ENCODE peak calls at places on chromosomes 2 and 18, in four cellular contexts. One of them, this sample, is unnamed.

GRCh38 chr2:31980674-31981356 is 30.0 kb downstream of the MEMO1 start:
- DNase-seq in GM12878: peak; percentile 76
- DNase-seq in fibroblast of pulmonary artery: peak; percentile 61
- DNase-seq in astrocyte: peak; percentile 15
- DNase-seq in this sample: peak; percentile 81

GRCh38 chr2:234708091-234708683 is 211.3 kb upstream of the ARL4C start:
- DNase-seq in GM12878: no peak
- DNase-seq in fibroblast of pulmonary artery: no peak
- DNase-seq in astrocyte: no peak
- DNase-seq in this sample: no peak

GRCh38 chr2:165357758-165358157 is 111.7 kb upstream of the CSRNP3 start:
- DNase-seq in GM12878: peak; percentile 2
- DNase-seq in fibroblast of pulmonary artery: peak; percentile 70
- DNase-seq in astrocyte: peak; percentile 85
- DNase-seq in this sample: peak; percentile 43

GRCh38 chr2:172082944-172083718 is 2.2 kb upstream of the DLX1 start:
- DNase-seq in GM12878: no peak
- DNase-seq in fibroblast of pulmonary artery: no peak
- DNase-seq in astrocyte: no peak
- DNase-seq in this sample: no peak

GRCh38 chr2:144419218-144419617 is 100.7 kb downstream of the ZEB2 start:
- DNase-seq in GM12878: no peak
- DNase-seq in fibroblast of pulmonary artery: no peak
- DNase-seq in astrocyte: no peak
- DNase-seq in this sample: no peak

GRCh38 chr2:34365937-34366336 is 766.8 kb upstream of the FAM98A start:
- DNase-seq in GM12878: no peak
- DNase-seq in fibroblast of pulmonary artery: no peak
- DNase-seq in astrocyte: no peak
- DNase-seq in this sample: no peak

GRCh38 chr2:52269696-52270485 is 1238.0 kb upstream of the NRXN1 start:
- DNase-seq in GM12878: no peak
- DNase-seq in fibroblast of pulmonary artery: peak; percentile 71
- DNase-seq in astrocyte: peak; percentile 85
- DNase-seq in this sample: no peak

GRCh38 chr18:36078751-36079529 is 11.6 kb upstream of the RPRD1A start:
- DNase-seq in GM12878: no peak
- DNase-seq in fibroblast of pulmonary artery: peak; percentile 86
- DNase-seq in astrocyte: peak; percentile 82
- DNase-seq in this sample: no peak

GRCh38 chr2:135005753-135006152 is 41.5 kb downstream of the MAP3K19 start:
- DNase-seq in GM12878: no peak
- DNase-seq in fibroblast of pulmonary artery: no peak
- DNase-seq in astrocyte: no peak
- DNase-seq in this sample: no peak

GRCh38 chr2:142462291-142462690 is 331.5 kb upstream of the LRP1B start:
- DNase-seq in GM12878: no peak
- DNase-seq in fibroblast of pulmonary artery: no peak
- DNase-seq in astrocyte: no peak
- DNase-seq in this sample: no peak

GRCh38 chr2:89850481-89850880 is 1159.0 kb downstream of the RPIA start:
- DNase-seq in GM12878: no peak
- DNase-seq in fibroblast of pulmonary artery: no peak
- DNase-seq in astrocyte: no peak
- DNase-seq in this sample: no peak

GRCh38 chr2:240520143-240520973 is 37.4 kb downstream of the ANKMY1 start:
- DNase-seq in GM12878: no peak
- DNase-seq in fibroblast of pulmonary artery: no peak
- DNase-seq in astrocyte: no peak
- DNase-seq in this sample: no peak

GRCh38 chr2:33395660-33396249 is 80.7 kb upstream of the RASGRP3 start:
- DNase-seq in GM12878: no peak
- DNase-seq in fibroblast of pulmonary artery: peak; percentile 79
- DNase-seq in astrocyte: no peak
- DNase-seq in this sample: peak; percentile 57

GRCh38 chr2:85433511-85434089 is 15.1 kb downstream of the SH2D6 start:
- DNase-seq in GM12878: no peak
- DNase-seq in fibroblast of pulmonary artery: peak; percentile 91
- DNase-seq in astrocyte: peak; percentile 90
- DNase-seq in this sample: no peak

GRCh38 chr2:19607400-19607799 is 249.0 kb upstream of the OSR1 start:
- DNase-seq in GM12878: no peak
- DNase-seq in fibroblast of pulmonary artery: peak; percentile 29
- DNase-seq in astrocyte: peak; percentile 50
- DNase-seq in this sample: no peak

GRCh38 chr2:205858781-205859478 is 176.6 kb downstream of the NRP2 start:
- DNase-seq in GM12878: no peak
- DNase-seq in fibroblast of pulmonary artery: peak; percentile 17
- DNase-seq in astrocyte: peak; percentile 63
- DNase-seq in this sample: peak; percentile 26
- TF ChIP-seq CTCF in GM12878: no peak
- TF ChIP-seq CTCF in fibroblast of pulmonary artery: no peak
- TF ChIP-seq CTCF in astrocyte: no peak
- TF ChIP-seq CTCF in this sample: no peak

GRCh38 chr2:236661064-236661761 is 91.6 kb downstream of the ACKR3 start:
- DNase-seq in GM12878: no peak
- DNase-seq in fibroblast of pulmonary artery: peak; percentile 25
- DNase-seq in astrocyte: peak; percentile 87
- DNase-seq in this sample: no peak
- H3K4me3 ChIP-seq in GM12878: no peak overlapping the region
- H3K4me3 ChIP-seq in fibroblast of pulmonary artery: no peak overlapping the region
- H3K4me3 ChIP-seq in astrocyte: peak overlapping the region; percentile 25
- H3K4me3 ChIP-seq in this sample: no peak overlapping the region

DNA sequence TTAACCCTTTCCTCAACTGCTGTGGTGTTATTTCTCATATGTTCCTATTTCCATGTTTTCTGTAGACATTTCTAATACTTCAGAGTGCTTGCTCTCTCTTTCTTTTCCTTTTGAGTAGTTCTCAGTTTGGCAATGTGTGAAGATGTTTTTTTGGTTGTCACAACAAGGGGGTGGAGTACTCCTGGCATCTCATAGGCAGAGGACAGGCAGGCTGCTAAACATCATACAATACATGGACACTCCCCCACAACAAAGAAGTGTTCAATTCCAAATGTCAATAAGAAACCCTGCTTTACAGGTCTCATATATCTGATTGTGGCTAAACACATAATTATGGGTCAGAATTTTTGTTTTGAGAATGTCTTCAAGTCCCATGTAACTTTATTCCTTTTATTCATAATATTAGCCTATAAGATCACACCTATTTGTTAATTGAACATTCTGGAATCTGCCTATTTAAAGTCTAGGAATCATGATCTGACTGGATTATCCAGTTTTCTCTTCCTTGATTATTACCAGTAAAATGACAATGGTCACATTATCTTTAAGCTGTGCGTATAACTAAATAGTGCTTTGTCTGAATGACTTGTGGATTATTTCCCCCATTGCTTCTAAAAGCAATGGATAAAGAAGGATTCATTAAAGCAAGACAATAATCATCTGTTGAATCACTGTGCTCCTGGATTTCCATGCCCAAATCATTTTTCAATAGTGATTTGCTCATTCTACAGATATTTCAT is 46.8 kb upstream of the ITPRID2 start:
- DNase-seq in GM12878: no peak
- DNase-seq in fibroblast of pulmonary artery: no peak
- DNase-seq in astrocyte: no peak
- DNase-seq in this sample: no peak
- TF ChIP-seq CTCF in GM12878: no peak
- TF ChIP-seq CTCF in fibroblast of pulmonary artery: no peak
- TF ChIP-seq CTCF in astrocyte: no peak
- TF ChIP-seq CTCF in this sample: no peak

GRCh38 chr18:75071484-75071785 is 137.5 kb downstream of the PTGR3 start:
- DNase-seq in GM12878: no peak
- DNase-seq in fibroblast of pulmonary artery: no peak
- DNase-seq in astrocyte: no peak
- DNase-seq in this sample: no peak
- H3K4me3 ChIP-seq in GM12878: no peak overlapping the region
- H3K4me3 ChIP-seq in fibroblast of pulmonary artery: no peak overlapping the region
- H3K4me3 ChIP-seq in astrocyte: no peak overlapping the region
- H3K4me3 ChIP-seq in this sample: no peak overlapping the region

GRCh38 chr18:80232030-80232429 is 15.3 kb downstream of the PARD6G start:
- DNase-seq in GM12878: no peak
- DNase-seq in fibroblast of pulmonary artery: no peak
- DNase-seq in astrocyte: no peak
- DNase-seq in this sample: no peak
- TF ChIP-seq CTCF in GM12878: no peak
- TF ChIP-seq CTCF in fibroblast of pulmonary artery: no peak
- TF ChIP-seq CTCF in astrocyte: no peak
- TF ChIP-seq CTCF in this sample: no peak

GRCh38 chr2:43825841-43826240 is 12.8 kb downstream of the ABCG5 start:
- DNase-seq in GM12878: no peak
- DNase-seq in fibroblast of pulmonary artery: no peak
- DNase-seq in astrocyte: no peak
- DNase-seq in this sample: no peak

GRCh38 chr2:43832457-43832856 is 6.2 kb downstream of the ABCG5 start:
- DNase-seq in GM12878: no peak
- DNase-seq in fibroblast of pulmonary artery: no peak
- DNase-seq in astrocyte: peak; percentile 6
- DNase-seq in this sample: no peak

GRCh38 chr2:43837033-43837432 is 1.6 kb downstream of the ABCG5 start:
- DNase-seq in GM12878: no peak
- DNase-seq in fibroblast of pulmonary artery: no peak
- DNase-seq in astrocyte: no peak
- DNase-seq in this sample: no peak

GRCh38 chr2:43826305-43827250 is 12.1 kb downstream of the ABCG5 start:
- DNase-seq in GM12878: no peak
- DNase-seq in fibroblast of pulmonary artery: no peak
- DNase-seq in astrocyte: no peak
- DNase-seq in this sample: no peak

DNA sequence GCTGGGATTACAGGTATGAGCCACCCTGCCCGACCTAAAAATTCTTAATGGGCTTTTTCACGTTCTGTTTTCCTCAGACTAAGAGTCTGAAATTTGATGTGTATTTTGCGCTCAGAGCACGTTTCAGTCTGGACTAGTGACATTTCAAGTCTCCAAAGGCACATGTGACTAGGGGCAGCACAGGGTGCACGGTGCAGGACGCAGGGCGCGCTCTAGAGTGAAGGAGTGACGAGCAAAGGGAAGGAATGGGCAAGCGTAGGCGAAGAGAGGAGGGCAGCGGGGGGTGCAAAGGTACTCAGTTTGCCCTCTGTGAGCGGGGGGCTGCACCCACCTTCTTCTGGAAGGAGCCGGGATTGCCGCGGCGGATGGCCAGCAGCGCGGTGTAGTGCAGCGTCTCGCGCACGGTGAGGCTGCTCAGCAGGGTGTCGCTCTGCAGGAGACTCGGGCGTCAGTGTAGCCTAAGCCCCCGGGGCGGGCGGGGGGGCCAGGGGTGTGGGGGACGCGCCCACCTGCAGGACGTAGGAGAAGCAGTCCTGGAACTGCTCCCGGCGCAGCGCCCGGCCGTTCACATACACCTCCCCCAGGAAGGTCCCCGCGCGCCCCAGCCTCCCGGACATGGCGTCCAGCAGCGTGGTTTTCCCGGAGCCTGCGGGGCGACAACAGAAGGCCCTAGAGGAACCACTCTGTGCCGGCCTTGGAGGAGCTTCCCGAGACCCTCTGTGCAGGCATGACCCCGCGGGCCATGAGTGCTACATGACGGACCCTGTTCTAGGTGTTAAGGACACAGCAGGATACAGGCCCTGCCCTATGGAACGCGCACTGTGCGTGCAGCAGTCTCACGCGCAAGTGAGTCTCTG is 7.0 kb downstream of the ABCG5 start:
- DNase-seq in GM12878: no peak
- DNase-seq in fibroblast of pulmonary artery: no peak
- DNase-seq in astrocyte: peak; percentile 4
- DNase-seq in this sample: no peak
- H3K4me3 ChIP-seq in GM12878: no peak overlapping the region
- H3K4me3 ChIP-seq in fibroblast of pulmonary artery: no peak overlapping the region
- H3K4me3 ChIP-seq in astrocyte: peak overlapping the region; percentile 17
- H3K4me3 ChIP-seq in this sample: no peak overlapping the region

GRCh38 chr2:185610301-185610700 is 128.3 kb upstream of the FSIP2 start:
- DNase-seq in GM12878: no peak
- DNase-seq in fibroblast of pulmonary artery: no peak
- DNase-seq in astrocyte: no peak
- DNase-seq in this sample: no peak
- TF ChIP-seq CTCF in GM12878: no peak
- TF ChIP-seq CTCF in fibroblast of pulmonary artery: no peak
- TF ChIP-seq CTCF in astrocyte: no peak
- TF ChIP-seq CTCF in this sample: no peak

DNA sequence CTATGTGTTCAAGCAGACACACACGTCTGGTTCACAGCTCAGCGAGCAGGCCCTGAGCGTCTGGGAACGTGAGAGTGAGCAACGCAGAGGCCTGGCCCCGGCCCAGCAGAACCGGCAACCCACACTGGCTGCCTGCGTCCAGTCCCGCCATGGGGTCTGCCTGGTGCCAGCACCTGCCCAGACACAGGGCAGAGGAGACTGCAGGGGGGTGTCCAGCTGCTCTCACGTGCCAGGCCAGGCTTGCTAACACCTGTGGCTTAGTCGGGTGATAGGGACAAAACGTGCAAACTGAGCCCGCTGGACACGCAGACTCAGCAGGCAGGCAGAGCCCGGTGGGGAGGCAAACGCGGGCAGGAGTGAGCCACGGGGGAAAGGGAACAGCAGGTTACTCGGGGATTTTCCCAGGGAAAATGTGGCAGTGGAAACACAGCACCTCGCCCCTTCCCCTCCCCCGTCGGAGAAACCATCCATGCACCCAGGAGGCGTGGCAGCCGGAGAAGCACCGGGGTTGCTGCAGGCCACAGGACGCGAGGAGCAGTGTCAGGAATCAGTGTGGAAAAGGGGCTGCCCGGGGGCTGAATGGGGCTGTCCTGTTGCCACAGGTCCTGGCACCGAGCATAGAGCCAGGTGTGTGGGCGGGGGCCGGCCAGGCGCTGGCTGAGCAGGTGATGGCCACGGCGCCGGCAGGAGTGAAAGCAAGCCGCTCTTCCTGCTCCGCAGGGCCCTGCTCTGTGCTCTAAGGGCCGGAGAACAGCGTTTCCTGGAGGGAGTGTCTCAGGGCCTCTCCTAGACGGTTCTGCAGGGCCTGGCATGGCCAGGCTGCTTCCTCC is 154.7 kb downstream of the HDAC4 start:
- DNase-seq in GM12878: no peak
- DNase-seq in fibroblast of pulmonary artery: no peak
- DNase-seq in astrocyte: peak; percentile 19
- DNase-seq in this sample: no peak
- H3K4me3 ChIP-seq in GM12878: no peak overlapping the region
- H3K4me3 ChIP-seq in fibroblast of pulmonary artery: no peak overlapping the region
- H3K4me3 ChIP-seq in astrocyte: no peak overlapping the region
- H3K4me3 ChIP-seq in this sample: no peak overlapping the region

GRCh38 chr2:43778233-43778632 is 4.4 kb downstream of the DYNC2LI1 start:
- DNase-seq in GM12878: no peak
- DNase-seq in fibroblast of pulmonary artery: no peak
- DNase-seq in astrocyte: no peak
- DNase-seq in this sample: no peak
- TF ChIP-seq CTCF in GM12878: no peak
- TF ChIP-seq CTCF in fibroblast of pulmonary artery: no peak
- TF ChIP-seq CTCF in astrocyte: no peak
- TF ChIP-seq CTCF in this sample: no peak

This sample was measured in GM12865.